ENCODE peak calls at places on chromosome 3, in four cellular contexts. One of them, this sample, is unnamed.

GRCh38 chr3:131716007-131716406 is 213.2 kb upstream of the MRPL3 start:
- DNase-seq in tibial nerve: no peak
- DNase-seq in SJSA1: no peak
- DNase-seq in cardiac fibroblast: no peak
- DNase-seq in this sample: no peak

GRCh38 chr3:8625991-8626390 is 18.6 kb downstream of the SSUH2 start:
- DNase-seq in tibial nerve: no peak
- DNase-seq in SJSA1: no peak
- DNase-seq in cardiac fibroblast: peak
- DNase-seq in this sample: no peak

GRCh38 chr3:141174683-141175082 is 56.9 kb upstream of the PXYLP1 start:
- DNase-seq in tibial nerve: no peak
- DNase-seq in SJSA1: no peak
- DNase-seq in cardiac fibroblast: no peak
- DNase-seq in this sample: no peak

GRCh38 chr3:171685116-171685895 is 125.0 kb downstream of the PLD1 start:
- DNase-seq in tibial nerve: no peak
- DNase-seq in SJSA1: no peak
- DNase-seq in cardiac fibroblast: no peak
- DNase-seq in this sample: no peak

GRCh38 chr3:152253514-152253913 is 15.2 kb upstream of the MBNL1 start:
- DNase-seq in tibial nerve: no peak
- DNase-seq in SJSA1: no peak
- DNase-seq in cardiac fibroblast: no peak
- DNase-seq in this sample: no peak

GRCh38 chr3:168476360-168476980 is 380.7 kb upstream of the GOLIM4 start:
- DNase-seq in tibial nerve: no peak
- DNase-seq in SJSA1: no peak
- DNase-seq in cardiac fibroblast: no peak
- DNase-seq in this sample: no peak

GRCh38 chr3:160587105-160587504 is 21.7 kb upstream of the KPNA4 start:
- DNase-seq in tibial nerve: no peak
- DNase-seq in SJSA1: no peak
- DNase-seq in cardiac fibroblast: no peak
- DNase-seq in this sample: no peak

GRCh38 chr3:86969500-86970189 is 21.3 kb downstream of the VGLL3 start:
- DNase-seq in tibial nerve: peak
- DNase-seq in SJSA1: peak
- DNase-seq in cardiac fibroblast: peak
- DNase-seq in this sample: no peak

GRCh38 chr3:13852638-13853009 is 27.2 kb downstream of the WNT7A start:
- DNase-seq in tibial nerve: no peak
- DNase-seq in SJSA1: no peak
- DNase-seq in cardiac fibroblast: no peak
- DNase-seq in this sample: no peak

GRCh38 chr3:66297917-66298316 is 77.1 kb downstream of the SLC25A26 start:
- DNase-seq in tibial nerve: no peak
- DNase-seq in SJSA1: no peak
- DNase-seq in cardiac fibroblast: peak
- DNase-seq in this sample: no peak

GRCh38 chr3:27105904-27106303 is 263.3 kb downstream of the NEK10 start:
- DNase-seq in tibial nerve: no peak
- DNase-seq in SJSA1: peak
- DNase-seq in cardiac fibroblast: no peak
- DNase-seq in this sample: no peak

GRCh38 chr3:143751643-143752178 is 96.6 kb downstream of the SLC9A9 start:
- DNase-seq in tibial nerve: no peak
- DNase-seq in SJSA1: no peak
- DNase-seq in cardiac fibroblast: no peak
- DNase-seq in this sample: no peak

GRCh38 chr3:156456771-156457224 is 98.1 kb downstream of the SSR3 start:
- DNase-seq in tibial nerve: no peak
- DNase-seq in SJSA1: peak
- DNase-seq in cardiac fibroblast: no peak
- DNase-seq in this sample: peak

GRCh38 chr3:159664653-159665052 is 324.0 kb upstream of the IL12A start:
- DNase-seq in tibial nerve: no peak
- DNase-seq in SJSA1: no peak
- DNase-seq in cardiac fibroblast: no peak
- DNase-seq in this sample: no peak

GRCh38 chr3:178714971-178715832 is 179.0 kb downstream of the KCNMB2 start:
- DNase-seq in tibial nerve: no peak
- DNase-seq in SJSA1: no peak
- DNase-seq in cardiac fibroblast: no peak
- DNase-seq in this sample: no peak

GRCh38 chr3:17032407-17033034 is 147.8 kb downstream of the PLCL2 start:
- DNase-seq in tibial nerve: peak
- DNase-seq in SJSA1: peak
- DNase-seq in cardiac fibroblast: peak
- DNase-seq in this sample: no peak

GRCh38 chr3:136938334-136938733 is 19.4 kb upstream of the IL20RB start:
- DNase-seq in tibial nerve: no peak
- DNase-seq in SJSA1: peak
- DNase-seq in cardiac fibroblast: peak
- DNase-seq in this sample: no peak

GRCh38 chr3:63333815-63334214 is 55.7 kb downstream of the SYNPR start:
- DNase-seq in tibial nerve: no peak
- DNase-seq in SJSA1: no peak
- DNase-seq in cardiac fibroblast: peak
- DNase-seq in this sample: no peak

GRCh38 chr3:17412950-17413530 is 329.4 kb downstream of the TBC1D5 start:
- DNase-seq in tibial nerve: peak
- DNase-seq in SJSA1: peak
- DNase-seq in cardiac fibroblast: peak
- DNase-seq in this sample: no peak

GRCh38 chr3:186315581-186316354 is 46.3 kb downstream of the DGKG start:
- DNase-seq in tibial nerve: no peak
- DNase-seq in SJSA1: no peak
- DNase-seq in cardiac fibroblast: peak
- DNase-seq in this sample: no peak

GRCh38 chr3:188157407-188157806 is 3.5 kb downstream of the LPP start:
- DNase-seq in tibial nerve: no peak
- DNase-seq in SJSA1: no peak
- DNase-seq in cardiac fibroblast: no peak
- DNase-seq in this sample: no peak

GRCh38 chr3:49619649-49620048 is 54.5 kb upstream of the APEH start:
- DNase-seq in tibial nerve: no peak
- DNase-seq in SJSA1: no peak
- DNase-seq in cardiac fibroblast: no peak
- DNase-seq in this sample: no peak

GRCh38 chr3:52128118-52128683 is 26.0 kb downstream of the POC1A start:
- DNase-seq in tibial nerve: no peak
- DNase-seq in SJSA1: no peak
- DNase-seq in cardiac fibroblast: peak
- DNase-seq in this sample: no peak

GRCh38 chr3:66386011-66386924 is 114.6 kb downstream of the LRIG1 start:
- DNase-seq in tibial nerve: no peak
- DNase-seq in SJSA1: no peak
- DNase-seq in cardiac fibroblast: no peak
- DNase-seq in this sample: no peak

GRCh38 chr3:180275176-180275575 is 238.4 kb upstream of the PEX5L start:
- DNase-seq in tibial nerve: no peak
- DNase-seq in SJSA1: no peak
- DNase-seq in cardiac fibroblast: peak
- DNase-seq in this sample: no peak

GRCh38 chr3:195249858-195250464 is 21.0 kb downstream of the XXYLT1 start:
- DNase-seq in tibial nerve: no peak
- DNase-seq in SJSA1: no peak
- DNase-seq in cardiac fibroblast: no peak
- DNase-seq in this sample: no peak

GRCh38 chr3:52530918-52531635 is 2.6 kb downstream of the NT5DC2 start:
- DNase-seq in tibial nerve: no peak
- DNase-seq in SJSA1: no peak
- DNase-seq in cardiac fibroblast: no peak
- DNase-seq in this sample: no peak

GRCh38 chr3:108899530-108899929 is 54.1 kb downstream of the GUCA1C start:
- DNase-seq in tibial nerve: no peak
- DNase-seq in SJSA1: no peak
- DNase-seq in cardiac fibroblast: no peak
- DNase-seq in this sample: no peak

GRCh38 chr3:25246921-25247320 is 181.1 kb upstream of the RARB start:
- DNase-seq in tibial nerve: no peak
- DNase-seq in SJSA1: no peak
- DNase-seq in cardiac fibroblast: no peak
- DNase-seq in this sample: no peak

GRCh38 chr3:193814166-193814565 is 221.2 kb downstream of the OPA1 start:
- DNase-seq in tibial nerve: no peak
- DNase-seq in SJSA1: no peak
- DNase-seq in cardiac fibroblast: no peak
- DNase-seq in this sample: no peak

GRCh38 chr3:140859592-140860336 is 81.9 kb upstream of the SLC25A36 start:
- DNase-seq in tibial nerve: no peak
- DNase-seq in SJSA1: no peak
- DNase-seq in cardiac fibroblast: no peak
- DNase-seq in this sample: no peak

GRCh38 chr3:45145681-45146614 is at the start of gene CDCP1:
- DNase-seq in tibial nerve: no peak
- DNase-seq in SJSA1: no peak
- DNase-seq in cardiac fibroblast: peak
- DNase-seq in this sample: no peak

GRCh38 chr3:179452166-179452544 is 885 bp upstream of the GNB4 start:
- DNase-seq in tibial nerve: no peak
- DNase-seq in SJSA1: peak
- DNase-seq in cardiac fibroblast: peak
- DNase-seq in this sample: no peak

GRCh38 chr3:82080792-82081191 is 319.3 kb upstream of the GBE1 start:
- DNase-seq in tibial nerve: no peak
- DNase-seq in SJSA1: no peak
- DNase-seq in cardiac fibroblast: no peak
- DNase-seq in this sample: no peak

GRCh38 chr3:46087871-46088270 is 60.6 kb upstream of the XCR1 start:
- DNase-seq in tibial nerve: peak
- DNase-seq in SJSA1: peak
- DNase-seq in cardiac fibroblast: peak
- DNase-seq in this sample: no peak

GRCh38 chr3:158105124-158105709 is 1.0 kb downstream of the SHOX2 start:
- DNase-seq in tibial nerve: peak
- DNase-seq in SJSA1: no peak
- DNase-seq in cardiac fibroblast: no peak
- DNase-seq in this sample: no peak
- H3K4me3 ChIP-seq in tibial nerve: peak
- H3K4me3 ChIP-seq in SJSA1: peak
- H3K4me3 ChIP-seq in cardiac fibroblast: peak
- H3K4me3 ChIP-seq in this sample: peak

GRCh38 chr3:72298201-72299155 is 513.5 kb upstream of the PROK2 start:
- DNase-seq in tibial nerve: no peak
- DNase-seq in SJSA1: no peak
- DNase-seq in cardiac fibroblast: no peak
- DNase-seq in this sample: no peak
- H3K4me3 ChIP-seq in tibial nerve: no peak
- H3K4me3 ChIP-seq in SJSA1: no peak
- H3K4me3 ChIP-seq in cardiac fibroblast: no peak
- H3K4me3 ChIP-seq in this sample: no peak

DNA sequence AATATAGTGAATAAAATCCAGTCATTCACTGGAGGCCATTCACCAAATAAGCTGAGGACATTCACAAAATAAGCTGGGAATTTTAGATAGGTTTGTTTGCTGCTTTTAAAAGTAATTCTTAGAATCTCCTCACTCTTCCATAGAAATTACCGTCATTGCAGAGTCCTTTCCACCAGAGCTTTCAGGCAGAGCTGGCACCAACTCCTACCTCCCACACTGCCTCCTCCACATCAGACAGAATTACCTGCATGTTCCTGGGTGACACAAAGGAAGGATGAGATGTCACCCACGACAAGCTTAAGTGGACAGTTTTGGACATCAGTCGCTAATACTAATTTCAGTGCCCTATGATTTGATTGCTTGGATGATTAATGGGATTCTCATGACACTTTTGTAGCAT is 1113.2 kb downstream of the IGSF11 start:
- DNase-seq in tibial nerve: no peak
- DNase-seq in SJSA1: no peak
- DNase-seq in cardiac fibroblast: no peak
- DNase-seq in this sample: no peak
- H3K4me3 ChIP-seq in tibial nerve: no peak
- H3K4me3 ChIP-seq in SJSA1: no peak
- H3K4me3 ChIP-seq in cardiac fibroblast: no peak
- H3K4me3 ChIP-seq in this sample: no peak

DNA sequence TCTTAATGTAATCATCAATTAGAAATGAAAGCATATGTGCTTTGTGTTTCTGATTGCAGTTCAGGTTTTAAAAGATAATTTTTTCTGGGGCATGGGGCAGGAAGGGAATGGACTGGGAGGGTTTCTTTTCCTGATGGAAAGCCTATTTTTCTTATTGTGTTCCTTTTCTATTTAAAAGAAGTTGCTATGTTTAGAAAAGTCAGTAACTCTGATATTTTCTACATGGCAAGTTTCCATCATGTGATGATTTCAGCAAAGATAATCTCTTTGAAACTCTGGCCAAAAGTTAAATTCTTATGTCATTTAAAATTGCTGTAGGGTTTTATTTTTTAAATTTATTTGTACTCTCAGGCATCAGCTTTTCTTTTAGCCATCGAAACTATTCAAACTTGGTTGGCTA is 601.3 kb downstream of the FOXP1 start:
- DNase-seq in tibial nerve: no peak
- DNase-seq in SJSA1: no peak
- DNase-seq in cardiac fibroblast: no peak
- DNase-seq in this sample: no peak
- H3K4me3 ChIP-seq in tibial nerve: no peak
- H3K4me3 ChIP-seq in SJSA1: no peak
- H3K4me3 ChIP-seq in cardiac fibroblast: no peak
- H3K4me3 ChIP-seq in this sample: no peak

DNA sequence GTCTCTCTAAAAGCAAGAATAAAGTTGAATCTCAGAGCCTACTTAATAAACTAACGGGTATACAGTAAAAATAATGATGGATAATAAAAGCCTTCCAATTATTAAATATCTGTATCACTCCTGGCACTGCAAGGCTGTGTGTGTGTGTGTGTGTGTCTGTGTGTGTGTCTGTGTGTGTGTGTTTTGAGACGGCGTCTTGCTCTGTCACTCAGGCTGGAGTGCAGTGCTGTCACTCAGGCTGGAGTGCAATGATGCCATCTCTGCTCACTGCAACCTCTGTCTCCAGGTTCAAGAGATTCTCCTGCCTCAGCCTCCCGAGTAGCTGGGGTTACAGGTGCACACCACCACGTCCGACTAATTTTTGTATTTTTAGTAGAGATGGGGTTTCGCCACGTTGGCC is 62.5 kb downstream of the TBL1XR1 start:
- DNase-seq in tibial nerve: no peak
- DNase-seq in SJSA1: no peak
- DNase-seq in cardiac fibroblast: no peak
- DNase-seq in this sample: no peak
- H3K4me3 ChIP-seq in tibial nerve: no peak
- H3K4me3 ChIP-seq in SJSA1: no peak
- H3K4me3 ChIP-seq in cardiac fibroblast: no peak
- H3K4me3 ChIP-seq in this sample: no peak

DNA sequence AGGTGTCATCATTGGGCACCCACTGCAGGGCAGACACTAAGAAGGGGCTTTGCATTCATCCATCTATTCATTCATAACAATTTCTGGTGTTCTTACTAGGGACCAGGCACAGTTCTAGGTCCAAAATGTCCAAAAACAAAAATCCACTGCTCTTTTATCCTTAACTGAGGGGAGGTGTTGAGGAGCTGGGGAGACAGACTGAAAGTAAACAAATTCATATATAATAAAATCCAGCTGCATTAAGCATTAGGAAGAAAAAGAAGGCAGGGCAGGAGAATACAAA is 1.1 kb downstream of the EIF4E3 start:
- DNase-seq in tibial nerve: no peak
- DNase-seq in SJSA1: no peak
- DNase-seq in cardiac fibroblast: no peak
- DNase-seq in this sample: no peak
- H3K4me3 ChIP-seq in tibial nerve: peak
- H3K4me3 ChIP-seq in SJSA1: peak
- H3K4me3 ChIP-seq in cardiac fibroblast: peak
- H3K4me3 ChIP-seq in this sample: peak

This sample was measured in breast epithelium.